ENCODE peak calls at places on chromosomes 7 and 10, in six cellular contexts. C is IMR-90, Y is mammary epithelial cell, K is thoracic aorta, B is neural progenitor cell, E is heart right ventricle. T is an unnamed sample.

GRCh38 chr7:29951206-29951605 is 38.4 kb downstream of the SCRN1 start:
- DNase-seq in C (no peak), Y (no peak), K (no peak), B (no peak), E (no peak), T (no peak)

GRCh38 chr7:135189221-135189662 is 18.7 kb upstream of the CYREN start:
- DNase-seq in C (no peak), Y (no peak), K (no peak), B (no peak), E (no peak), T (no peak)

GRCh38 chr7:28517206-28517605 is 104.9 kb downstream of the CREB5 start:
- DNase-seq in C (no peak), Y (no peak), K (no peak), B (no peak), E (no peak), T (no peak)

GRCh38 chr7:151520419-151521229 is 929 bp upstream of the RHEB start:
- DNase-seq in C (no peak), Y (no peak), K (peak; percentile 22), B (no peak), E (peak; percentile 70), T (peak; percentile 65)

GRCh38 chr7:42186181-42186580 is 50.8 kb downstream of the GLI3 start:
- DNase-seq in C (no peak), Y (no peak), K (no peak), B (peak; percentile 59), E (no peak), T (no peak)

GRCh38 chr7:74040101-74040790 is 12.3 kb downstream of the ELN start:
- DNase-seq in C (no peak), Y (no peak), K (no peak), B (no peak), E (no peak), T (no peak)

GRCh38 chr7:4830176-4830575 is 31.7 kb downstream of the PAPOLB start:
- DNase-seq in C (peak; percentile 57), Y (no peak), K (no peak), B (peak; percentile 89), E (peak; percentile 72), T (peak; percentile 77)

GRCh38 chr10:96017227-96017687 is 26.1 kb upstream of the CCNJ start:
- DNase-seq in C (peak; percentile 54), Y (peak; percentile 52), K (no peak), B (peak; percentile 70), E (no peak), T (peak; percentile 55)

GRCh38 chr10:58856508-58857240 is 319.8 kb upstream of the PHYHIPL start:
- DNase-seq in C (peak; percentile 96), Y (peak; percentile 78), K (peak; percentile 31), B (peak; percentile 52), E (no peak), T (no peak)

GRCh38 chr10:117163061-117163953 is 25.2 kb upstream of the VAX1 start:
- DNase-seq in C (no peak), Y (no peak), K (no peak), B (peak; percentile 89), E (no peak), T (no peak)

GRCh38 chr10:14601872-14602725 is 172.6 kb downstream of the FAM107B start:
- DNase-seq in C (peak; percentile 84), Y (peak; percentile 84), K (no peak), B (no peak), E (no peak), T (peak; percentile 59)

GRCh38 chr10:73554729-73555128 is 36.4 kb downstream of the USP54 start:
- DNase-seq in C (no peak), Y (no peak), K (no peak), B (no peak), E (no peak), T (no peak)

GRCh38 chr10:110209926-110210662 is 2.7 kb downstream of the MXI1 start:
- DNase-seq in C (peak; percentile 29), Y (peak; percentile 31), K (no peak), B (peak; percentile 53), E (peak; percentile 71), T (peak; percentile 75)

GRCh38 chr7:4274286-4274685 is 407.8 kb upstream of the FOXK1 start:
- DNase-seq in C (no peak), Y (no peak), K (no peak), B (no peak), E (no peak), T (no peak)

GRCh38 chr7:1193593-1194424 is 33.8 kb upstream of the ZFAND2A start:
- DNase-seq in C (peak; percentile 39), Y (peak; percentile 39), K (no peak), B (peak; percentile 81), E (peak; percentile 60), T (peak; percentile 66)

GRCh38 chr7:45203947-45204445 is 46.4 kb downstream of the RAMP3 start:
- DNase-seq in C (peak; percentile 51), Y (peak; percentile 26), K (no peak), B (no peak), E (no peak), T (no peak)

GRCh38 chr10:3465406-3465891 is 292.9 kb upstream of the PITRM1 start:
- DNase-seq in C (peak; percentile 15), Y (no peak), K (no peak), B (no peak), E (no peak), T (no peak)

GRCh38 chr10:43043773-43044394 is 33.0 kb upstream of the RET start:
- DNase-seq in C (no peak), Y (no peak), K (no peak), B (no peak), E (no peak), T (peak; percentile 12)

GRCh38 chr7:135562720-135563119 is 5.0 kb downstream of the NUP205 start:
- DNase-seq in C (no peak), Y (peak; percentile 6), K (no peak), B (peak; percentile 3), E (no peak), T (no peak)

GRCh38 chr7:99791021-99791420 is 7.0 kb upstream of the CYP3A4 start:
- DNase-seq in C (peak; percentile 17), Y (peak; percentile 84), K (no peak), B (no peak), E (no peak), T (no peak)

GRCh38 chr10:97019213-97019844 is 166.4 kb downstream of the SLIT1 start:
- DNase-seq in C (no peak), Y (no peak), K (no peak), B (no peak), E (no peak), T (no peak)

GRCh38 chr10:63210611-63211196 is 77.6 kb downstream of the NRBF2 start:
- DNase-seq in C (peak; percentile 54), Y (no peak), K (no peak), B (no peak), E (no peak), T (no peak)
- H3K4me1 ChIP-seq in C (peaks cover 14% of the 10 kb centered on the region), Y (peaks cover 13% of the 10 kb centered on the region), K (peaks cover 18% of the 10 kb centered on the region), B (peaks cover 37% of the 10 kb centered on the region), E (peaks cover 42% of the 10 kb centered on the region), T (peaks cover 18% of the 10 kb centered on the region)

GRCh38 chr10:70498970-70499828 is 20.6 kb downstream of the PALD1 start:
- DNase-seq in C (no peak), Y (no peak), K (no peak), B (peak; percentile 70), E (no peak), T (no peak)
- H3K27ac ChIP-seq in C (no peak overlapping the region), Y (no peak overlapping the region), K (peak overlapping the region; percentile 38), B (peak overlapping the region; percentile 74), E (peak overlapping the region; percentile 62), T (peak overlapping the region; percentile 43)

DNA sequence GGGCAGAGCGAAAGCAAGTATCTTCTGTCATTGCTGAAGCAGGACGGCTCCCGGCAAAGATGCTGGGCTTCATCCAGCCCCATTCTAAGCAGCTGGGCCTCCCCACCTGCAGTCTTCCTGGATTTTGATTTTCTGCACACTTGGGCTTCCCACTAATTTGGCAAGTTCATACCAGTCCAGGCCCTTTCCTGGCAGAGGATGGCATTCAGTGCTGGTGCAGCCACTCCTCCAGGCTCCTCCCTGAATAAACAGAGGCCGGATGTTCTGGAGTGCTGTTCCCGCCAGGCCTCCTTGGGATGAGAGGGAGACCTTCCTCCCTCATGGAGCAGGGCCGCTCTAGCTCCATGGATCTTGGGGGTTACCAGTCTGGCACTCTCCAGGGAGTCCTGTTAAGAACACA is 3.4 kb downstream of the BAG3 start:
- DNase-seq in C (no peak), Y (peak; percentile 80), K (peak; percentile 31), B (no peak), E (peak; percentile 40), T (no peak)
- H3K4me1 ChIP-seq in C (peaks cover 39% of the 10 kb centered on the region), Y (peaks cover 61% of the 10 kb centered on the region), K (peaks cover 46% of the 10 kb centered on the region), B (peaks cover 32% of the 10 kb centered on the region), E (peaks cover 63% of the 10 kb centered on the region), T (peaks cover 70% of the 10 kb centered on the region)

GRCh38 chr7:75718390-75719031 is 20.2 kb downstream of the HIP1 start:
- DNase-seq in C (no peak), Y (no peak), K (no peak), B (no peak), E (no peak), T (no peak)
- H3K27ac ChIP-seq in C (no peak overlapping the region), Y (no peak overlapping the region), K (peak overlapping the region; percentile 15), B (no peak overlapping the region), E (no peak overlapping the region), T (no peak overlapping the region)

GRCh38 chr7:7791523-7791922 is 73.1 kb upstream of the RPA3 start:
- DNase-seq in C (no peak), Y (no peak), K (no peak), B (no peak), E (no peak), T (no peak)
- H3K4me1 ChIP-seq in C (peaks cover 8% of the 10 kb centered on the region), Y (peaks cover 14% of the 10 kb centered on the region), K (no peaks in the 10 kb centered on the region), B (peaks cover 12% of the 10 kb centered on the region), E (no peaks in the 10 kb centered on the region), T (no peaks in the 10 kb centered on the region)

GRCh38 chr10:124632566-124632965 is 111.6 kb downstream of the FAM53B start:
- DNase-seq in C (no peak), Y (peak; percentile 79), K (no peak), B (no peak), E (no peak), T (no peak)
- H3K27ac ChIP-seq in C (no peak overlapping the region), Y (peak overlapping the region; percentile 78), K (no peak overlapping the region), B (no peak overlapping the region), E (peak overlapping the region; percentile 69), T (no peak overlapping the region)

GRCh38 chr10:11176746-11177145 is 159.1 kb downstream of the CELF2 start:
- DNase-seq in C (no peak), Y (no peak), K (no peak), B (no peak), E (no peak), T (no peak)
- H3K4me1 ChIP-seq in C (no peaks in the 10 kb centered on the region), Y (no peaks in the 10 kb centered on the region), K (peaks cover 11% of the 10 kb centered on the region), B (peaks cover 17% of the 10 kb centered on the region), E (peaks cover 28% of the 10 kb centered on the region), T (no peaks in the 10 kb centered on the region)

GRCh38 chr10:63491558-63492316 is 26.0 kb upstream of the JMJD1C start:
- DNase-seq in C (peak; percentile 74), Y (peak; percentile 81), K (no peak), B (no peak), E (no peak), T (peak; percentile 50)

GRCh38 chr10:63497321-63497720 is 23.9 kb upstream of the REEP3 start:
- DNase-seq in C (no peak), Y (no peak), K (no peak), B (no peak), E (no peak), T (no peak)

GRCh38 chr10:63496561-63496960 is 24.6 kb upstream of the REEP3 start:
- DNase-seq in C (no peak), Y (no peak), K (no peak), B (no peak), E (no peak), T (no peak)

GRCh38 chr10:63492788-63493403 is 27.1 kb upstream of the JMJD1C start:
- DNase-seq in C (no peak), Y (no peak), K (no peak), B (no peak), E (no peak), T (no peak)

GRCh38 chr10:63494951-63495350 is 26.2 kb upstream of the REEP3 start:
- DNase-seq in C (no peak), Y (no peak), K (no peak), B (peak; percentile 41), E (no peak), T (no peak)
- H3K27ac ChIP-seq in C (no peak overlapping the region), Y (no peak overlapping the region), K (no peak overlapping the region), B (no peak overlapping the region), E (no peak overlapping the region), T (no peak overlapping the region)